ENCODE peak calls at places on chromosomes 6 and 20, in eight cellular contexts. C is Peyer's patch, H is mammary epithelial cell, K is colonic mucosa, S is cardiac muscle cell, D is psoas muscle, E is heart right ventricle, L is upper lobe of right lung. M is an unnamed sample.

GRCh38 chr20:57716202-57716601 is 6.4 kb upstream of the PMEPA1 start:
- DNase-seq in K (no peak), H (peak; percentile 83), L (no peak), E (no peak), C (no peak), S (no peak), D (no peak), M (no peak)

GRCh38 chr6:137105375-137105774 is 60.6 kb upstream of the IL20RA start:
- DNase-seq in S (no peak), E (no peak), H (peak; percentile 78), K (no peak), C (no peak), D (no peak), L (no peak), M (no peak)

GRCh38 chr6:144013486-144013909 is 5.4 kb upstream of the PLAGL1 start:
- DNase-seq in K (peak; percentile 84), L (peak; percentile 85), S (peak; percentile 89), H (peak; percentile 56), C (peak; percentile 87), E (peak; percentile 69), D (peak; percentile 72), M (peak; percentile 71)

GRCh38 chr6:24495516-24495847 is 713 bp downstream of the ALDH5A1 start:
- DNase-seq in C (peak; percentile 89), D (peak; percentile 63), H (no peak), S (peak; percentile 57), L (peak; percentile 88), K (peak; percentile 75), E (peak; percentile 45), M (peak; percentile 54)

GRCh38 chr6:45155341-45155894 is 172.7 kb upstream of the RUNX2 start:
- DNase-seq in E (no peak), H (no peak), D (no peak), C (no peak), K (no peak), L (no peak), S (no peak), M (no peak)

GRCh38 chr6:75608955-75609533 is 7.4 kb downstream of the SENP6 start:
- DNase-seq in C (no peak), D (no peak), K (no peak), S (no peak), L (no peak), E (no peak), H (no peak), M (no peak)

GRCh38 chr20:58661298-58662141 is 10.4 kb downstream of the STX16 start:
- DNase-seq in S (no peak), C (no peak), L (no peak), H (no peak), K (no peak), E (no peak), D (no peak), M (no peak)

GRCh38 chr6:142374090-142374783 is 72.4 kb downstream of the ADGRG6 start:
- DNase-seq in E (no peak), C (no peak), K (no peak), S (no peak), L (no peak), D (no peak), H (no peak), M (no peak)

GRCh38 chr6:92281571-92282076 is 1137.7 kb downstream of the EPHA7 start:
- DNase-seq in S (no peak), L (no peak), K (no peak), D (no peak), H (no peak), E (no peak), C (no peak), M (no peak)

GRCh38 chr6:36848658-36849441 is 9.6 kb upstream of the CPNE5 start:
- DNase-seq in S (peak; percentile 87), H (peak; percentile 27), L (peak; percentile 86), E (peak; percentile 67), D (no peak), K (peak; percentile 84), C (peak; percentile 84), M (peak; percentile 79)

GRCh38 chr6:79117752-79118151 is 39.7 kb upstream of the PHIP start:
- DNase-seq in K (no peak), D (no peak), E (no peak), S (no peak), H (peak; percentile 41), L (no peak), C (no peak), M (no peak)

GRCh38 chr6:111709615-111710398 is 104.1 kb upstream of the TRAF3IP2 start:
- DNase-seq in H (peak; percentile 54), K (peak; percentile 76), C (peak; percentile 72), D (peak; percentile 35), E (peak; percentile 41), L (no peak), S (peak; percentile 73), M (peak; percentile 68)

GRCh38 chr6:11322252-11322885 is 89.9 kb upstream of the NEDD9 start:
- DNase-seq in E (no peak), C (no peak), K (no peak), L (no peak), H (peak; percentile 33), D (no peak), S (no peak), M (no peak)

GRCh38 chr6:11196511-11197174 is 35.8 kb downstream of the NEDD9 start:
- DNase-seq in H (no peak), E (no peak), C (no peak), S (no peak), K (no peak), D (no peak), L (no peak), M (no peak)

GRCh38 chr6:130148181-130148580 is 74.6 kb downstream of the SAMD3 start:
- DNase-seq in C (no peak), L (no peak), S (no peak), D (no peak), K (no peak), E (no peak), H (no peak), M (peak; percentile 8)

GRCh38 chr6:124490123-124490522 is 472.1 kb upstream of the RNF217 start:
- DNase-seq in S (no peak), C (no peak), L (no peak), H (no peak), D (no peak), K (no peak), E (no peak), M (no peak)

GRCh38 chr6:124854338-124854922 is 107.8 kb upstream of the RNF217 start:
- DNase-seq in D (no peak), E (no peak), C (no peak), K (no peak), L (no peak), H (no peak), S (no peak), M (no peak)

GRCh38 chr6:166852484-166852975 is 103.8 kb downstream of the RNASET2 start:
- DNase-seq in D (no peak), K (no peak), E (no peak), S (no peak), C (no peak), H (no peak), L (no peak), M (no peak)

GRCh38 chr20:5147193-5147592 is 20.4 kb downstream of the CDS2 start:
- DNase-seq in K (no peak), E (no peak), S (no peak), H (no peak), C (no peak), D (no peak), L (no peak), M (no peak)

GRCh38 chr20:22383156-22383555 is 201.2 kb downstream of the FOXA2 start:
- DNase-seq in E (no peak), D (no peak), S (no peak), K (no peak), L (no peak), C (no peak), H (no peak), M (no peak)

GRCh38 chr6:30006170-30007131 is 54.6 kb upstream of the POLR1H start:
- DNase-seq in C (peak; percentile 55), L (peak; percentile 73), K (peak; percentile 38), D (peak; percentile 41), H (no peak), E (peak; percentile 41), S (peak; percentile 15), M (no peak)

GRCh38 chr20:38731738-38732113 is 7.4 kb downstream of the SLC32A1 start:
- DNase-seq in C (no peak), D (no peak), H (no peak), S (no peak), E (no peak), L (no peak), K (no peak), M (no peak)

GRCh38 chr20:34388678-34389077 is 25.6 kb downstream of the ITCH start:
- DNase-seq in H (no peak), K (no peak), C (no peak), E (no peak), L (no peak), D (no peak), S (no peak), M (no peak)

GRCh38 chr6:110357298-110357695 is 852 bp downstream of the METTL24 start:
- DNase-seq in H (no peak), E (no peak), L (no peak), S (no peak), D (no peak), C (no peak), K (no peak), M (no peak)

GRCh38 chr6:22320750-22321149 is 23.9 kb upstream of the PRL start:
- DNase-seq in S (no peak), K (no peak), C (no peak), E (no peak), H (peak; percentile 52), D (no peak), L (no peak), M (no peak)

GRCh38 chr6:14128017-14128416 is 10.4 kb downstream of the CD83 start:
- DNase-seq in D (no peak), E (no peak), S (no peak), C (no peak), L (no peak), K (no peak), H (no peak), M (no peak)
- H3K4me1 ChIP-seq in D (no peaks in the 10 kb centered on the region), E (no peaks in the 10 kb centered on the region), S (no peaks in the 10 kb centered on the region), C (no peaks in the 10 kb centered on the region), L (peaks cover 17% of the 10 kb centered on the region), K (no peaks in the 10 kb centered on the region), H (no peaks in the 10 kb centered on the region), M (no peaks in the 10 kb centered on the region)

GRCh38 chr6:170178266-170178560 is 112.7 kb downstream of the DLL1 start:
- DNase-seq in L (no peak), E (no peak), S (no peak), C (no peak), H (no peak), K (no peak), D (no peak), M (no peak)
- TF ChIP-seq CTCF in L (no peak), E (no peak), S (no peak), C (no peak), H (no peak), K (no peak), D (no peak), M (no peak)

GRCh38 chr20:50563133-50563944 is 53.2 kb downstream of the PTPN1 start:
- DNase-seq in K (no peak), E (no peak), D (no peak), L (no peak), S (no peak), C (no peak), H (no peak), M (no peak)
- H3K4me1 ChIP-seq in K (no peaks in the 10 kb centered on the region), E (peaks cover 7% of the 10 kb centered on the region), D (peaks cover 40% of the 10 kb centered on the region), L (peaks cover 52% of the 10 kb centered on the region), S (peaks cover 8% of the 10 kb centered on the region), C (no peaks in the 10 kb centered on the region), H (peaks cover 34% of the 10 kb centered on the region), M (no peaks in the 10 kb centered on the region)

DNA sequence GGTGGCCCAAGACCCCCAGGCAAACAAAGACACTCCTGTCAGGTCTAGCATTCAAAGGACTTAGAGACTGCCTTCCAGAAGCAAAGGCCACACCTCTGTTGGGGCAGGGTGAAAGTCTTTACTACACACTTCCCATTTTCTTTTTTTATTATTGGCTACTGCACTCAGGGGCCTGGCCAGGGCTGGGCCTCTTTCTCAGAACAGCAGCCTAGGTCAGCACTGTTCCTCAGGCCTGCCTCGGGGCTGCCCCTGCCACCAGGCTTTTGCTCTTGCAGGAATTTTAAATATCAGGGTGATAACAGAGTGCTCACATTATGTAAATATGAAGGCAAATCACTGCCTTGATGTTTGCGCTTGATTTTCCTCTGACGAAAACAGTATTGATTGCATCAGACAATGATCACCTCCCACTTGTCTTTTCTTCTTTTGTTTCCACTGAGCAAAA is 18.5 kb downstream of the GSTA4 start:
- DNase-seq in L (no peak), C (peak; percentile 50), D (peak; percentile 28), H (no peak), E (no peak), S (no peak), K (no peak), M (no peak)
- TF ChIP-seq CTCF in L (no peak), C (no peak), D (no peak), H (no peak), E (no peak), S (no peak), K (no peak), M (no peak)

M was measured in BE2C.